ENCODE peak calls at places on chromosomes 12 and 14, in ten cellular contexts. Y, A, X, O, C, L, T, Q, G and N are unnamed samples. For H3K36me3 and H3K9me3, the result is how much of the 10 kb centered on the place peaks cover.

GRCh38 chr14:55103005-55103640 is 25.9 kb upstream of the LGALS3 start:
- DNase-seq in T (peak), Y (peak), X (peak), A (peak), C (peak), G (peak), Q (peak), O (peak), L (peak), N (peak)

GRCh38 chr12:118495296-118495695 is 118.9 kb downstream of the SUDS3 start:
- DNase-seq in T (no peak), A (no peak), O (no peak), L (no peak), X (no peak), G (no peak), Y (no peak), Q (no peak), C (no peak), N (no peak)

GRCh38 chr12:46472893-46473633 is 100.5 kb upstream of the SLC38A2 start:
- DNase-seq in Y (peak), T (no peak), O (peak), Q (no peak), G (no peak), L (no peak), A (no peak), X (no peak), C (no peak), N (no peak)

GRCh38 chr12:107238276-107238675 is 144.9 kb upstream of the CRY1 start:
- DNase-seq in L (no peak), O (peak), Q (no peak), G (no peak), X (no peak), A (no peak), C (no peak), Y (no peak), T (no peak), N (no peak)

GRCh38 chr12:91140660-91141045 is 29.4 kb upstream of the LUM start:
- DNase-seq in Q (no peak), L (no peak), X (no peak), O (peak), T (no peak), G (peak), C (no peak), A (no peak), Y (peak), N (no peak)

GRCh38 chr14:61475316-61475715 is 153.9 kb downstream of the PRKCH start:
- DNase-seq in L (peak), Y (peak), T (no peak), O (peak), X (no peak), Q (no peak), A (no peak), C (peak), G (no peak), N (no peak)

GRCh38 chr12:53236443-53237111 is 4.6 kb upstream of the RARG start:
- DNase-seq in C (no peak), O (no peak), X (no peak), A (peak), G (no peak), L (peak), T (no peak), Q (no peak), Y (no peak), N (no peak)

GRCh38 chr12:50537538-50537919 is 32.7 kb downstream of the DIP2B start:
- DNase-seq in Q (no peak), C (peak), X (no peak), A (no peak), L (no peak), G (no peak), T (no peak), O (peak), Y (no peak), N (peak)

GRCh38 chr14:54219281-54220121 is 177.3 kb upstream of the CDKN3 start:
- DNase-seq in C (no peak), Q (no peak), X (no peak), A (no peak), T (no peak), L (no peak), Y (no peak), O (no peak), G (no peak), N (no peak)

GRCh38 chr12:57226588-57227314 is 2.8 kb upstream of the SHMT2 start:
- DNase-seq in L (no peak), T (no peak), A (no peak), G (no peak), C (no peak), Y (no peak), X (no peak), O (no peak), Q (no peak), N (no peak)

GRCh38 chr14:51715742-51716141 is 64.0 kb downstream of the FRMD6 start:
- DNase-seq in G (no peak), X (no peak), Q (no peak), A (no peak), C (no peak), T (no peak), L (no peak), O (no peak), Y (no peak), N (no peak)

GRCh38 chr12:51951843-51952722 is 584 bp downstream of the ACVR1B start:
- DNase-seq in T (peak), L (no peak), Q (peak), Y (no peak), A (peak), X (no peak), O (peak), G (peak), C (no peak), N (no peak)

GRCh38 chr12:98990648-98991047 is 345.6 kb downstream of the APAF1 start:
- DNase-seq in Y (no peak), G (no peak), Q (no peak), C (no peak), A (no peak), L (no peak), X (no peak), T (no peak), O (no peak), N (no peak)

GRCh38 chr12:10388611-10389010 is 1.2 kb downstream of the KLRK1 start:
- DNase-seq in O (no peak), Q (no peak), Y (no peak), G (no peak), C (no peak), L (no peak), T (no peak), A (no peak), X (no peak), N (no peak)

GRCh38 chr12:13144266-13144828 is 40.9 kb upstream of the GSG1 start:
- DNase-seq in C (no peak), O (no peak), Y (no peak), X (no peak), T (no peak), L (no peak), Q (no peak), G (no peak), A (no peak), N (no peak)

GRCh38 chr12:115072712-115073111 is 388.7 kb upstream of the TBX3 start:
- DNase-seq in T (no peak), L (no peak), Y (no peak), Q (no peak), G (no peak), C (no peak), O (no peak), X (no peak), A (no peak), N (no peak)

GRCh38 chr14:20530771-20531571 is 25.6 kb downstream of the RNASE10 start:
- DNase-seq in L (peak), C (peak), Q (peak), Y (peak), A (peak), O (peak), T (peak), X (peak), G (peak), N (peak)

GRCh38 chr12:109734219-109735000 is 20.8 kb downstream of the FAM222A start:
- DNase-seq in O (no peak), L (no peak), C (no peak), G (peak), Y (peak), T (no peak), A (no peak), X (peak), Q (peak), N (no peak)

GRCh38 chr12:47797432-47797831 is 22.3 kb downstream of the HDAC7 start:
- DNase-seq in A (no peak), C (no peak), Y (no peak), O (peak), G (no peak), T (peak), L (peak), Q (no peak), X (peak), N (no peak)

GRCh38 chr12:3379079-3379478 is 111.9 kb upstream of the PRMT8 start:
- DNase-seq in A (no peak), L (no peak), Y (no peak), C (no peak), T (no peak), G (no peak), Q (no peak), X (no peak), O (no peak), N (no peak)

GRCh38 chr12:89529738-89530137 is 3.9 kb upstream of the POC1B start:
- DNase-seq in L (no peak), C (no peak), O (peak), T (no peak), A (no peak), Q (no peak), Y (peak), X (no peak), G (no peak), N (no peak)

GRCh38 chr12:124837958-124838803 is 25.5 kb downstream of the SCARB1 start:
- DNase-seq in G (peak), X (peak), O (peak), T (peak), Y (peak), C (peak), L (no peak), Q (peak), A (no peak), N (peak)

GRCh38 chr12:114729731-114730130 is 45.8 kb upstream of the TBX3 start:
- DNase-seq in Y (no peak), X (no peak), C (no peak), G (no peak), O (peak), T (no peak), A (no peak), Q (no peak), L (no peak), N (no peak)

GRCh38 chr12:90854136-90854689 is 100.8 kb downstream of the CCER1 start:
- DNase-seq in O (peak), X (no peak), T (no peak), Y (peak), A (no peak), L (no peak), C (peak), G (no peak), Q (peak), N (peak)

GRCh38 chr12:58416211-58416610 is 474.8 kb downstream of the ATP23 start:
- DNase-seq in A (no peak), L (no peak), X (no peak), Y (peak), G (no peak), O (peak), C (no peak), Q (no peak), T (no peak), N (peak)

GRCh38 chr14:98252819-98253218 is 1019.2 kb downstream of the BCL11B start:
- DNase-seq in L (no peak), C (no peak), Q (no peak), Y (no peak), O (no peak), T (no peak), G (no peak), X (no peak), A (no peak), N (no peak)

GRCh38 chr14:77105554-77105953 is 7.5 kb downstream of the CIPC start:
- DNase-seq in Q (no peak), Y (no peak), T (no peak), G (no peak), L (no peak), C (no peak), A (no peak), X (no peak), O (no peak), N (no peak)
- H3K27ac ChIP-seq in Q (no peak), Y (no peak), T (no peak), G (peak), L (no peak), C (no peak), A (no peak), X (no peak), O (no peak), N (no peak)

DNA sequence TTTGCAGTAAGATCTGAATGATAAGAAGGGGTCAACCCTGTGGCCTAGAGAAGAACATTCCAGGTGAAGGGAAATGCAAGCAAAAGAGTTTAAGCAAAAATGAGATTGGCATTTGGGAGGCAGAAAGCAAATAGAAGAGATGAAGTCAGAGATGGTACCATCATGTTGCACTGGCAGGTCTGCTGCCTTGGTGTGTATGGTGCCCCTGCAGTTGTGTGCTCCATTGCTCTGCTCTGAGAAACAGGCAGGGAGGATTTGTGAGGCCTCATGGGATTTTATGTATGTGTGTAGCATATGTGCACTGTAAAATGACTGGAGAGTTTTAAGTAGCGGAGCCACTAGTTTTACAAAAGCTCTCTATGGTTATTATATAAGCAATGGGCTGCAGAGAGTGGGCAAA is 6.6 kb downstream of the LDHB start:
- DNase-seq in O (no peak), Y (no peak), X (no peak), L (no peak), A (no peak), T (no peak), C (no peak), Q (no peak), G (no peak), N (no peak)
- H3K36me3 ChIP-seq in O (half or more), Y (half or more), X (half or more), L (half or more), A (half or more), T (under half), C (half or more), Q (under half), G (half or more), N (half or more)

GRCh38 chr12:133145981-133146380 is 15.6 kb downstream of the ZNF10 start:
- DNase-seq in L (no peak), A (no peak), Y (no peak), Q (no peak), T (no peak), G (no peak), X (no peak), O (no peak), C (no peak), N (no peak)
- H3K9me3 ChIP-seq in L (under half), A (under half), Y (under half), Q (half or more), T (under half), G (half or more), X (half or more), O (under half), C (under half), N (under half)

GRCh38 chr14:69701857-69702256 is 65.1 kb upstream of the SRSF5 start:
- DNase-seq in A (no peak), Q (no peak), O (no peak), L (no peak), C (no peak), T (no peak), X (no peak), Y (no peak), G (no peak), N (no peak)

GRCh38 chr14:69701269-69701668 is 65.7 kb upstream of the SRSF5 start:
- DNase-seq in X (no peak), L (no peak), A (no peak), O (no peak), C (no peak), Y (no peak), Q (no peak), T (no peak), G (no peak), N (no peak)

GRCh38 chr14:69698572-69698971 is 68.4 kb upstream of the SRSF5 start:
- DNase-seq in O (no peak), G (no peak), A (no peak), X (no peak), Q (no peak), T (no peak), Y (no peak), L (no peak), C (no peak), N (no peak)

GRCh38 chr14:69699743-69700309 is 67.1 kb upstream of the SRSF5 start:
- DNase-seq in C (no peak), A (no peak), X (peak), G (no peak), Q (no peak), O (no peak), T (no peak), Y (no peak), L (no peak), N (no peak)

DNA sequence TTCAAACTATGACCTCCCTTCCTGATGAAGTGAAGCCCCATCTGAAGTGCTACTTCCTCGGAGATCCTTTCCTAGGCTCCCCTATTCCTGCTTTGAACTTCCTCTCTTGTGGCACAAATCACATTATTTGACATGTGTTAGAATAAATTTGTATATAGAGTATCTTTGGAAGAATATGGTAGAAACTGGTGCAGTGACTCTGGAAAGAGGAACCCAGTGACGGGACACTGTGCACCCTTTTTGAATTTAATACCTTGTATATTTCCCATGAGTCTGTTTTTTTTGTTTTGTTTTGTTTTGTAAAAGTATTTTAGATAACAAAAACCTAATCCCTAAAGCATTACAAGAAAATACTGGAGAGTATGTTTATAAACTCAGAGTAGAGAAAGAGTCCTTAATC is 66.3 kb upstream of the SRSF5 start:
- DNase-seq in L (no peak), A (no peak), X (no peak), O (no peak), C (no peak), Q (no peak), Y (no peak), G (no peak), T (no peak), N (no peak)
- H3K27ac ChIP-seq in L (no peak), A (no peak), X (no peak), O (no peak), C (no peak), Q (no peak), Y (no peak), G (no peak), T (no peak), N (no peak)

DNA sequence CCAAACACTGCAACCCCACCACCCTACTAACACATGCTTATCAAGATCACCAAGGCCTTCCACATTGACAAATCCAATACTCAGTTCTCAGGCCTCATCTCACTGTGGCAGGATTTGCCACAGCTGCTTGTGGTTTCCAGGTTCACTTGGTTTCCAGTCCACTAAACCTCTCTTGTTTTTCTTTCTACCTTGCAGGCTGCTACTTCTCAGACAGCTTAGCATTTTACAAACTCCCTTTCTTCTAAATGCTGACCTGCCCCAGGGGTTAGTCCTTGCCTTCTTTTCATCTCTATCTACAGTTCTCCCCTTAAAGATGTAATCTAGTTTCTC is 84.1 kb downstream of the BCAT1 start:
- DNase-seq in X (no peak), T (no peak), A (no peak), C (no peak), Y (no peak), Q (no peak), O (no peak), G (no peak), L (no peak), N (no peak)
- H3K36me3 ChIP-seq in X (under half), T (under half), A (under half), C (under half), Y (under half), Q (under half), O (under half), G (under half), L (under half), N (under half)

GRCh38 chr12:132948146-132949066 is 7.7 kb downstream of the ZNF605 start:
- DNase-seq in Q (no peak), X (no peak), G (no peak), L (no peak), C (no peak), T (no peak), O (no peak), A (no peak), Y (no peak), N (peak)
- H3K9me3 ChIP-seq in Q (half or more), X (half or more), G (half or more), L (under half), C (under half), T (under half), O (under half), A (under half), Y (under half), N (half or more)

DNA sequence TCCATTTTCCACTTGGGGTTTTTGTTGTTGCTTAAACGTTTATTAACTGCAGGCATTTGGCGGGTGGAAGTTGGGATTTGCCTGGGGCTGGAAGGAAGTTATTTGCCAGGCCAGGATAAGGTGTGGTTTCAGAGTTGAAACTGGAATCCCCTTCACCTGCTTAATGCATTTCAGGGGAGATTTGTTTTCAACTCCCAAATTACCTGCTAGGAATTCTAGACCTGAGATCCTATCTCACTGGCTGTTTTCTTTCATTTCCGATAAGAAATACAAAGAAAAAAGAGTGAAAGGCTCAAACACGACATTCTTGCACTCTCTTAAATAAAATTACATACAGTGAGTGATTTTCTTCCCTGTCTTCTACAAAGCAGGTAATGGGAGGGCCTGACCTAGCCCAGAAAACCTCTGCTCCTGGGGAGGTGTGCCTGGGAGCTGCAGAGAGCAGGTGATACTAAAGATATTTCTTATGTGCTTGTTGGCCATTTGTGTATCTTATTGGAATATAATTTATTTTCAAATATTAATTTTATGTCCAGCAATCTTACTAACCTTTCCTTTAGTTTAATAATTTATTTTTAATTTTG is 278.2 kb downstream of the ZFP36L1 start:
- DNase-seq in T (no peak), L (no peak), A (no peak), Y (no peak), G (no peak), X (no peak), Q (no peak), C (no peak), O (peak), N (no peak)
- H3K27ac ChIP-seq in T (no peak), L (no peak), A (no peak), Y (no peak), G (no peak), X (peak), Q (peak), C (no peak), O (no peak), N (no peak)

DNA sequence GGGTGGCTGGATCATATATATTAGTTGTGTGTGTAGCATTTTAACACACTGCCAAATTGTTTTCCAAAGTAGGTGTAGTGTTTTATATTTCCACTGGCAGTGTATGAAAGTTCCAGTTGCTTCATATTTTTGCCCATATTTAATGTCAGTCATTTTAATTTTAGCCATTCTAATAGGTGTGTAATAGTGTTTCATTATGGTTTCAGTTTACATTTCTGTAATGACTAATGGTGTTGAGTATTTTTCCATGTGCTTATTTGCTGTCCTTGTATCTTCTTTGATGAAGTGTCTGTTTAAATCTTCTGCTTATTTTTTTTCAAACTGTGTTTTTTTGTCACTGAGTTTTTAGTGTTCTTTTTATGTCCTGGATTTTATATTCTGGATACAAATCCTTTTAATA is 8.7 kb downstream of the TBC1D15 start:
- DNase-seq in T (no peak), X (no peak), L (no peak), Y (no peak), G (no peak), O (peak), C (no peak), A (no peak), Q (no peak), N (no peak)
- H3K36me3 ChIP-seq in T (under half), X (under half), L (under half), Y (under half), G (under half), O (under half), C (under half), A (under half), Q (under half), N (under half)

GRCh38 chr12:82682851-82683261 is 3.9 kb upstream of the TMTC2 start:
- DNase-seq in A (no peak), Q (no peak), T (no peak), C (no peak), L (no peak), X (no peak), Y (no peak), O (peak), G (no peak), N (no peak)

GRCh38 chr12:82685721-82686222 is 934 bp upstream of the TMTC2 start:
- DNase-seq in O (peak), G (peak), Y (peak), L (peak), X (peak), Q (peak), A (peak), T (peak), C (peak), N (peak)

GRCh38 chr12:82686223-82687019 is at the start of gene TMTC2:
- DNase-seq in C (peak), T (peak), Q (peak), X (peak), O (peak), Y (peak), A (peak), L (peak), G (peak), N (peak)

GRCh38 chr12:82687020-82687951 is 580 bp downstream of the TMTC2 start:
- DNase-seq in C (peak), L (peak), G (peak), T (peak), O (peak), A (peak), Q (peak), Y (peak), X (peak), N (peak)

GRCh38 chr12:82682326-82682725 is 4.4 kb upstream of the TMTC2 start:
- DNase-seq in Q (no peak), X (no peak), A (no peak), T (no peak), Y (no peak), C (no peak), G (no peak), L (no peak), O (peak), N (no peak)
- H3K9me3 ChIP-seq in Q (under half), X (under half), A (under half), T (under half), Y (under half), C (under half), G (under half), L (under half), O (under half), N (under half)